ENCODE peak calls at places on chromosome 2, in seven cellular contexts. U is spleen, Z is GM23338, B is tibial artery, C is substantia nigra, Q is SJSA1, X is RWPE2. T is an unnamed sample.

GRCh38 chr2:195899226-195899625 is 169.4 kb downstream of the DNAH7 start:
- DNase-seq in U (no peak), Z (no peak), B (no peak), C (no peak), Q (peak), X (no peak), T (no peak)

GRCh38 chr2:9802576-9802993 is 40.7 kb upstream of the TAF1B start:
- DNase-seq in U (peak), Z (no peak), B (no peak), C (peak), Q (no peak), X (peak), T (no peak)

GRCh38 chr2:240434728-240435456 is 571 bp upstream of the GPC1 start:
- DNase-seq in U (peak), Z (peak), B (peak), C (peak), Q (peak), X (peak), T (peak)

GRCh38 chr2:102434655-102435381 is 11.9 kb downstream of the IL18RAP start:
- DNase-seq in U (no peak), Z (no peak), B (no peak), C (no peak), Q (no peak), X (no peak), T (no peak)

GRCh38 chr2:64478502-64479230 is 24.7 kb downstream of the LGALSL start:
- DNase-seq in U (no peak), Z (no peak), B (no peak), C (no peak), Q (no peak), X (no peak), T (no peak)

GRCh38 chr2:64487256-64488049 is 33.5 kb downstream of the LGALSL start:
- DNase-seq in U (no peak), Z (no peak), B (no peak), C (no peak), Q (peak), X (no peak), T (no peak)

GRCh38 chr2:99431587-99432275 is 58.1 kb downstream of the REV1 start:
- DNase-seq in U (no peak), Z (no peak), B (no peak), C (no peak), Q (no peak), X (no peak), T (no peak)

GRCh38 chr2:105283532-105283931 is 42.0 kb downstream of the GPR45 start:
- DNase-seq in U (no peak), Z (no peak), B (no peak), C (no peak), Q (no peak), X (no peak), T (no peak)

GRCh38 chr2:13652531-13653313 is 936.0 kb downstream of the TRIB2 start:
- DNase-seq in U (no peak), Z (no peak), B (no peak), C (no peak), Q (peak), X (peak), T (no peak)

GRCh38 chr2:165839610-165840009 is 45.6 kb upstream of the GALNT3 start:
- DNase-seq in U (no peak), Z (no peak), B (no peak), C (no peak), Q (no peak), X (no peak), T (no peak)

GRCh38 chr2:74502720-74503505 is 3.5 kb upstream of the LBX2 start:
- DNase-seq in U (peak), Z (peak), B (peak), C (no peak), Q (peak), X (peak), T (no peak)

GRCh38 chr2:122105171-122105884 is 349.9 kb downstream of the TSN start:
- DNase-seq in U (no peak), Z (no peak), B (no peak), C (no peak), Q (no peak), X (no peak), T (no peak)

GRCh38 chr2:43133708-43134570 is 92.5 kb downstream of the ZFP36L2 start:
- DNase-seq in U (peak), Z (no peak), B (no peak), C (peak), Q (no peak), X (peak), T (no peak)

GRCh38 chr2:179528576-179529069 is 264.0 kb upstream of the SESTD1 start:
- DNase-seq in U (no peak), Z (no peak), B (no peak), C (no peak), Q (no peak), X (no peak), T (no peak)

GRCh38 chr2:230716588-230716987 is 3.9 kb downstream of the CAB39 start:
- DNase-seq in U (no peak), Z (no peak), B (no peak), C (no peak), Q (no peak), X (no peak), T (no peak)
- H3K27ac ChIP-seq in U (peak), Z (no peak), B (peak), C (no peak), Q (no peak), X (no peak), T (no peak)

DNA sequence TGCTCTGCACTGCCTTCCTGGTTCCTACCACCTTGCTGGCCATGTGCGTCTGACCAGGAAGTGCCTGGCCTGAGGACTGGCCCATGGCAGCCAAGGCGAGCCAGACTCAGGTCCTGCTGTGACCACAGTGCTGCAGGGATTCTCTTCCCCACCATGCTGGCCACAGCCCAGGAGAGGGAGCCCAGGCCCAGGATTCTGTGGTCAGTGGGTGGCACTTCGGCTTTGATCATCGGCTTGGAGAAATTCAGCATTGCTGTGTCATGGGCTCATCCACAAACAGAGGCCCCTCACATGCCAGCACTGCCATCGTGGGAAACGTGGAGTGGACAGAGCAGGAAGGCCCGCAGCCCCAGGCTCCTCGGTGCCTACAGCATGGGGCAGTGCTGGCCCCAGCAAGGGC is 211.6 kb downstream of the SEPTIN10 start:
- DNase-seq in U (no peak), Z (no peak), B (no peak), C (no peak), Q (peak), X (no peak), T (no peak)
- H3K27ac ChIP-seq in U (no peak), Z (no peak), B (no peak), C (no peak), Q (peak), X (no peak), T (no peak)

GRCh38 chr2:68751397-68752339 is 17.1 kb downstream of the ARHGAP25 start:
- DNase-seq in U (peak), Z (peak), B (peak), C (peak), Q (peak), X (peak), T (peak)

GRCh38 chr2:68756178-68756577 is 21.6 kb downstream of the ARHGAP25 start:
- DNase-seq in U (no peak), Z (peak), B (no peak), C (no peak), Q (no peak), X (no peak), T (no peak)

GRCh38 chr2:68757081-68757480 is 22.5 kb downstream of the ARHGAP25 start:
- DNase-seq in U (no peak), Z (no peak), B (no peak), C (no peak), Q (no peak), X (no peak), T (no peak)

GRCh38 chr2:68753318-68753717 is 18.7 kb downstream of the ARHGAP25 start:
- DNase-seq in U (no peak), Z (no peak), B (no peak), C (no peak), Q (no peak), X (no peak), T (no peak)

GRCh38 chr2:68755071-68755470 is 20.5 kb downstream of the ARHGAP25 start:
- DNase-seq in U (no peak), Z (no peak), B (no peak), C (no peak), Q (no peak), X (no peak), T (no peak)
- H3K27ac ChIP-seq in U (peak), Z (no peak), B (no peak), C (no peak), Q (no peak), X (no peak), T (no peak)

DNA sequence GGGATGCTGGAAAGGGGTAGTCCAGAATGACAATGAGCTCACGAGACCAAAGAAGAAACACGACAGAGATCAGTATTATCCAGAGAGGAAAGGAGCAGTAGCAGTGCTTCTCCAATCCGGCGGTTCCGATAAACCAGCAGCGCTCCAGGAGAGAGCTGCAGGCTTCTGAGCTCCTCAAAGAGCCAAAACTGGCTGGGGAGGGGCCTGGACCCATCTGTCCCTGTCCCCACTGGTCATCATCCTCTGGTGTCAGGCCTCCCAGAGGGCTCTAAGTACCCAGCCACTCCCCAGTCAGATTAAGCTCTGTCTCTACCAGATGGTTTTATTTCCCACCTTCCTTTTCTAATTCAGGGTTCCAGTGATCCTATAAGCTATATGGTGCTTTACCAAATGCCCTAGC is 23.2 kb downstream of the DNAJC27 start:
- DNase-seq in U (no peak), Z (no peak), B (no peak), C (no peak), Q (no peak), X (no peak), T (no peak)
- H3K27ac ChIP-seq in U (no peak), Z (no peak), B (no peak), C (no peak), Q (no peak), X (no peak), T (no peak)

DNA sequence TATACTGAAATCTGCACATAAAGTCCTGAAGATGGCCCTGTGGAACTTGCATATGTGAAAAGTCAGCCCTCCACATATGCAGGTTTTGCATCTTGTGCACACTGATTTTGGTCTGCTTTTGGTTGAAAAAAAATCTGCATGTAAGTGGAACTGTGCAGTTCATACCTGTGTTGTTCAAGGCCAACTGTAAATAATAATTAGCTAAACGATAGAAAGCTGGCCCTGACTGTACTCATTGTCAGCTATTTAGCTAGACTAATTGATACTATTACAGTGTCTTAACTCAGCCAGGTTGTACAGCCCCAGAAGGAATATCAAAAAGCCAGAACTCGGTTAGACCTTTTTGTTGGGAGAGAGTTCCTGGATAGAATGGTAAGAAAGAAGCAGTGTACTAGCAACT is 54.5 kb downstream of the EHBP1 start:
- DNase-seq in U (no peak), Z (no peak), B (no peak), C (no peak), Q (no peak), X (no peak), T (no peak)
- H3K27ac ChIP-seq in U (no peak), Z (no peak), B (no peak), C (no peak), Q (no peak), X (no peak), T (no peak)

DNA sequence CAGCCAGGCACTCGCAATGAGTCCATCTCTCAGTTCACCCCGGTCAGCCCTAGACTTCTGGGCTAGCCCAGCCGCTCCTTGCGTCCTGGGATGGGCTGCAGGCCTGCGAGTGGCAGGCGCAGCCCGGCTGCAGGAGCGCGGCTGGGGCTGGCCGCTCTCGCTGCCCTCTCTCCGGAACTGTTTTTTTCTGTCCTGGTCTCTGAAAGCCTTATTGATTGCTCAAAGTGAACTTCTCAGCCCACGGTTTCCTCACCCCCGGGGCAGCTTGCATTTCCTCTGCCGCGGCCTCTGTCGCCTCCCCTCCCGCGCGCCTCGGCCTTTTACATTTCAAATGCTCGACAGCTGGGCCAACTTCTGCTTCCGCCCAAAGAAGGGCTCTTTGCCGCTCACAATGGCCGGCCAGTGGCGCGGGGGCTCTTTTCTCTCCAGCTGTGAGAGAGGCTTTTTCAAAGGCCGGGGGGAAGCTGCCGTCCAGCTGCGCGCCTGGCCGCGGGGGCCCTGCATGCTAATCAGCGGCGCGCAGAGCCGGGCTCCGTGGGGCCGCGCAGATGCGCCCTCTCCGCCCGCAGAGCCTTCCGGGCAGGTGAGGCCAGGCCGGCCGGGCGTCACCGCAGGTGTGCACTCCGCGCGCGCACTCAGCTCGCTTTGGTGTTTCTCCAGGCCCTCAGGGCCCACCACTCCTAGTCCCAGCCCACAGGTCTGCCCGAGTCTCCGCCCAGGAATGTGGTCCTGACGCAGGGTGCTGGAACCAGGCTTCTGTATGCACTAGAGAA is 513.8 kb downstream of the RNF144A start:
- DNase-seq in U (peak), Z (peak), B (peak), C (peak), Q (no peak), X (no peak), T (no peak)
- H3K27ac ChIP-seq in U (peak), Z (peak), B (no peak), C (no peak), Q (no peak), X (no peak), T (no peak)

GRCh38 chr2:30236591-30237245 is 5.4 kb downstream of the LBH start:
- DNase-seq in U (peak), Z (no peak), B (no peak), C (no peak), Q (no peak), X (no peak), T (no peak)
- H3K27ac ChIP-seq in U (peak), Z (no peak), B (peak), C (no peak), Q (no peak), X (no peak), T (no peak)

T was measured in caudate nucleus.